ENCODE peak calls at places on chromosomes 11 and 22, in six cellular contexts. E is endothelial cell, A is CD14-positive monocyte, W is lower leg skin, F is sigmoid colon, H is thoracic aorta. D is an unnamed sample.
A peak's percentile ranks its signal among the peaks of the same experiment; 100 is the strongest.

GRCh38 chr11:85889676-85890579 is 34.7 kb downstream of the CCDC83 start:
- DNase-seq in E (no peak), A (no peak), W (no peak), F (no peak), H (no peak), D (no peak)

GRCh38 chr11:73185680-73186293 is 32.3 kb upstream of the P2RY2 start:
- DNase-seq in E (no peak), A (peak; percentile 65), W (peak; percentile 83), F (peak; percentile 49), H (peak; percentile 62), D (no peak)

GRCh38 chr22:24088796-24089195 is 77.7 kb downstream of the CABIN1 start:
- DNase-seq in E (no peak), A (no peak), W (peak; percentile 48), F (peak; percentile 4), H (no peak), D (no peak)

GRCh38 chr22:27625769-27626674 is 175.5 kb downstream of the MN1 start:
- DNase-seq in E (no peak), A (no peak), W (no peak), F (no peak), H (no peak), D (no peak)

GRCh38 chr22:23151827-23152226 is 6.5 kb downstream of the RAB36 start:
- DNase-seq in E (no peak), A (no peak), W (no peak), F (no peak), H (no peak), D (no peak)

GRCh38 chr11:102614485-102614884 is 10.6 kb downstream of the MMP20 start:
- DNase-seq in E (no peak), A (no peak), W (no peak), F (no peak), H (no peak), D (no peak)

GRCh38 chr11:8309862-8310261 is 46.2 kb upstream of the LMO1 start:
- DNase-seq in E (no peak), A (peak; percentile 42), W (no peak), F (peak; percentile 20), H (no peak), D (no peak)

GRCh38 chr22:44876921-44877320 is 124.5 kb downstream of the ARHGAP8 start:
- DNase-seq in E (no peak), A (no peak), W (no peak), F (no peak), H (no peak), D (no peak)

GRCh38 chr11:2382927-2383822 is 6.1 kb downstream of the CD81 start:
- DNase-seq in E (peak; percentile 59), A (no peak), W (no peak), F (peak; percentile 92), H (no peak), D (peak; percentile 60)
- TF ChIP-seq CTCF in E (no peak), A (no peak), W (no peak), F (peak; percentile 7), H (no peak), D (no peak)

GRCh38 chr11:111515591-111515990 is 1.0 kb downstream of the HOATZ start:
- DNase-seq in E (no peak), A (no peak), W (no peak), F (no peak), H (no peak), D (no peak)

GRCh38 chr11:111512296-111513239 is at the start of gene BTG4:
- DNase-seq in E (peak; percentile 38), A (no peak), W (no peak), F (peak; percentile 51), H (no peak), D (peak; percentile 65)

GRCh38 chr11:111510311-111510710 is 1.9 kb downstream of the BTG4 start:
- DNase-seq in E (no peak), A (no peak), W (no peak), F (no peak), H (no peak), D (no peak)

GRCh38 chr11:111513240-111513605 is 1.0 kb upstream of the BTG4 start:
- DNase-seq in E (no peak), A (no peak), W (no peak), F (no peak), H (no peak), D (no peak)

GRCh38 chr11:111514216-111515031 is at the start of gene HOATZ:
- DNase-seq in E (peak; percentile 36), A (no peak), W (no peak), F (no peak), H (no peak), D (peak; percentile 53)
- TF ChIP-seq CTCF in E (no peak), A (no peak), W (no peak), F (no peak), H (no peak), D (peak; percentile 11)

DNA sequence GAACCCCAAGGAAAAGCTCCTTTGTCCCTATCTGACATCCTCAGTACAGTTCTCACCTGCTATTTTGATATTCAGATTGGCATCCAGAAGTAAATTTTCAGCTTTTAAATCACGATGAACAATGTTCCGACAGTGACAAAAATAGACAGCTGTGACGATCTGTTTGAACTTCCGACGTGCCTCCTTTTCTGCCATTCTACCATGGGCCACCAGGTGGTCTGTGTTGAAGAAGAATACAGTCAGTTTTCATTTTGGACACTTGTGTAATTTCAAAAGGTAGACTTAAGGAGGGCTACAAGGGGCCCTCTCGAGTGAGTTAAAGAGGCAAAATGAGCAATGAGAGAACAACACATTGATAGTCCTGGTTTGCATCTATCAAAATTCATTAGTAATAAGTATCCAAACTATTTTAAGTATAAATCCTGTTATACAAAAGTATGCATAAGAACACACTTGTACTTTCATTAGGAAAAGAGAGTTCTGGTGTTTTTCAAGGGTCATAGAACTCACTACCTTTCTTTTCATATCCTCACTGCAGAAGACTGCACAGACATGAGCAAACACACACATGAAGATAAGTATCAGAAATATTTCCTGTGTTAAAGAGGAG is 89.8 kb upstream of the APOA1 start:
- DNase-seq in E (peak; percentile 25), A (no peak), W (no peak), F (no peak), H (no peak), D (peak; percentile 22)
- TF ChIP-seq CTCF in E (peak; percentile 69), A (peak; percentile 60), W (no peak), F (peak; percentile 31), H (peak; percentile 28), D (peak; percentile 68)

GRCh38 chr22:37735054-37735453 is 38.2 kb downstream of the TRIOBP start:
- DNase-seq in E (peak; percentile 67), A (no peak), W (no peak), F (peak; percentile 75), H (no peak), D (peak; percentile 85)
- TF ChIP-seq CTCF in E (peak; percentile 47), A (peak; percentile 40), W (no peak), F (peak; percentile 16), H (peak; percentile 30), D (peak; percentile 71)

GRCh38 chr22:31250740-31251330 is 38.7 kb downstream of the LIMK2 start:
- DNase-seq in E (no peak), A (no peak), W (no peak), F (no peak), H (no peak), D (no peak)

GRCh38 chr22:31248965-31249940 is 37.2 kb downstream of the LIMK2 start:
- DNase-seq in E (no peak), A (no peak), W (no peak), F (peak; percentile 33), H (no peak), D (no peak)

GRCh38 chr22:31259798-31260473 is 32.4 kb downstream of the PIK3IP1 start:
- DNase-seq in E (no peak), A (no peak), W (no peak), F (no peak), H (no peak), D (no peak)

GRCh38 chr22:31248138-31248745 is 36.1 kb downstream of the LIMK2 start:
- DNase-seq in E (peak; percentile 28), A (peak; percentile 55), W (peak; percentile 90), F (peak; percentile 90), H (peak; percentile 41), D (peak; percentile 72)

DNA sequence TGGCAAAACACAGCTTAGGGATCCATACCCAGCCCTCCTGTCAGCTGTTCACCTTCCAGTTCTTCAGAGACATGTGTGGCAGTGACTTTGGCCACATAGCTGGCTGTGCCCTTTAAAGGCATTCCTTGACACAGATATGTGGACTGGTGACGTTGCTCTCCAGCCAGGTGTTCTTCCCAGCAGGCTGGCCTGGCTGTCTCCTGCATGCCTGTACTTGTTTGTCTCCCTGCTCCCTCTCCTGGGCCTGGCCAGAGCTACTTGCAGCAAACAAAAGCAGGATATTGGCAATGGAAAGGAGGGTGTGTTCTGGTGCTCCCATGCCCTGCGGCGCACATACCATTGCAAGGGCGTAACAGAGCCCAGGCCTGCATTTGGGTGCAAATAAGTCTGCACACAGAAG is 38.3 kb downstream of the PIK3IP1 start:
- DNase-seq in E (peak; percentile 33), A (no peak), W (peak; percentile 88), F (peak; percentile 39), H (no peak), D (no peak)
- TF ChIP-seq CTCF in E (no peak), A (no peak), W (no peak), F (no peak), H (no peak), D (no peak)

DNA sequence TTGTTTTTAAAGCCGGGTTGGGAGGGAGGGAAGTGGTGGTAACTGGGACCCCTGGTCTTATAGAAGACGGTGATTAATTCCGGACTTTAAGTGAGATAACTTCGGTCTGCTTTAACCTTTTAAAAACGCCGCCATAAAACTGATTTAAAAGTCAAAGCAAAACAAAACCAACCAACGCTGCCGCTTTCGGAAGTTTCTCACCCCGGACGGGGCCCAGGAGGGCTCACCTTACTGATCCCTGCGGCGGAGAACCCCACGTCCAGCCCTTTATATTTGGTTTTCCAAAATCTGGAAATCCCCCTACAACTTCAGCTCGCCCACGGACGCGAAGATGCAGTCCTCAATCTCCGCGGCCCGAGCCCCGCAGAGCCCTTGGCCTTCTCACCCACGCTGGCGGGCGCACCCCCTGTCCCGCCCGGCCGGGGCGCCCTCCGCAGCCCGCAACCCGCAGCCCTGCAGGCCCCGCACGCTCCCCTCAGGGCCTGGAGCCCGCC is 405 bp downstream of the USP28 start:
- DNase-seq in E (no peak), A (no peak), W (no peak), F (no peak), H (no peak), D (no peak)
- TF ChIP-seq CTCF in E (no peak), A (no peak), W (no peak), F (no peak), H (no peak), D (no peak)

GRCh38 chr11:95795627-95796308 is 5.5 kb downstream of the CEP57 start:
- DNase-seq in E (no peak), A (no peak), W (no peak), F (no peak), H (no peak), D (no peak)
- TF ChIP-seq CTCF in E (no peak), A (no peak), W (no peak), F (no peak), H (no peak), D (no peak)

D was measured in glutamatergic neuron.